ENCODE peak calls at places on chromosomes 5 and 9, in four cellular contexts. J is amniotic epithelial cell, D is substantia nigra, W is EL. N is an unnamed sample.

GRCh38 chr5:176133289-176133870 is 104.8 kb upstream of the SIMC1 start:
- DNase-seq in J (no peak), D (no peak), W (no peak), N (no peak)

GRCh38 chr9:2290382-2290781 is 275.2 kb downstream of the SMARCA2 start:
- DNase-seq in J (peak; percentile 13), D (no peak), W (no peak), N (no peak)

GRCh38 chr5:67176931-67177330 is 19.7 kb downstream of the CD180 start:
- DNase-seq in J (no peak), D (no peak), W (no peak), N (no peak)

GRCh38 chr5:169768416-169768815 is 131.3 kb downstream of the DOCK2 start:
- DNase-seq in J (no peak), D (no peak), W (no peak), N (no peak)

GRCh38 chr5:67802766-67803165 is 412.8 kb upstream of the PIK3R1 start:
- DNase-seq in J (no peak), D (no peak), W (no peak), N (no peak)

GRCh38 chr9:81771606-81772005 is 82.3 kb upstream of the TLE1 start:
- DNase-seq in J (peak; percentile 51), D (no peak), W (peak; percentile 75), N (no peak)

GRCh38 chr9:36136894-36137391 is 410 bp downstream of the GLIPR2 start:
- DNase-seq in J (no peak), D (no peak), W (no peak), N (no peak)

GRCh38 chr5:179263391-179264052 is 81.7 kb downstream of the ADAMTS2 start:
- DNase-seq in J (no peak), D (no peak), W (no peak), N (no peak)

GRCh38 chr9:108761530-108762347 is 94.0 kb downstream of the ACTL7B start:
- DNase-seq in J (peak; percentile 41), D (peak; percentile 46), W (peak; percentile 71), N (no peak)

GRCh38 chr9:89361816-89362646 is 43.7 kb downstream of the SECISBP2 start:
- DNase-seq in J (no peak), D (no peak), W (no peak), N (no peak)

GRCh38 chr5:170746081-170746951 is 37.2 kb upstream of the GABRP start:
- DNase-seq in J (no peak), D (no peak), W (no peak), N (no peak)

GRCh38 chr5:139863855-139864558 is 68.4 kb downstream of the PSD2 start:
- DNase-seq in J (peak; percentile 24), D (peak; percentile 57), W (peak; percentile 53), N (peak; percentile 75)

GRCh38 chr9:32665101-32665500 is 29.6 kb upstream of the TAF1L start:
- DNase-seq in J (peak; percentile 2), D (no peak), W (peak; percentile 43), N (no peak)

GRCh38 chr5:135559342-135559741 is 19.4 kb downstream of the CXCL14 start:
- DNase-seq in J (peak; percentile 37), D (no peak), W (peak; percentile 36), N (peak; percentile 42)

GRCh38 chr5:38018011-38018410 is 178.2 kb upstream of the GDNF start:
- DNase-seq in J (no peak), D (no peak), W (no peak), N (no peak)

GRCh38 chr5:103218164-103218563 is 40.4 kb upstream of the MACIR start:
- DNase-seq in J (peak; percentile 99), D (no peak), W (peak; percentile 51), N (no peak)

GRCh38 chr5:6597557-6597956 is 35.3 kb downstream of the NSUN2 start:
- DNase-seq in J (no peak), D (no peak), W (no peak), N (no peak)

GRCh38 chr9:81979196-81979595 is 9.4 kb upstream of the SPATA31D1 start:
- DNase-seq in J (no peak), D (no peak), W (no peak), N (no peak)

GRCh38 chr5:77893225-77893860 is 117.2 kb upstream of the TBCA start:
- DNase-seq in J (peak; percentile 93), D (peak; percentile 48), W (peak; percentile 99), N (no peak)

GRCh38 chr5:2899311-2899710 is 147.8 kb upstream of the IRX2 start:
- DNase-seq in J (no peak), D (no peak), W (no peak), N (no peak)

GRCh38 chr5:72860499-72860898 is 44.0 kb downstream of the TNPO1 start:
- DNase-seq in J (peak; percentile 81), D (no peak), W (peak; percentile 34), N (no peak)

GRCh38 chr9:126986506-126986951 is 71.9 kb downstream of the RALGPS1 start:
- DNase-seq in J (peak; percentile 34), D (no peak), W (no peak), N (no peak)

GRCh38 chr9:134360897-134361296 is 34.6 kb downstream of the RXRA start:
- DNase-seq in J (peak; percentile 34), D (no peak), W (peak; percentile 41), N (no peak)

GRCh38 chr5:21685536-21685935 is 1167.6 kb downstream of the CDH12 start:
- DNase-seq in J (no peak), D (no peak), W (no peak), N (no peak)

GRCh38 chr9:113857875-113858274 is 18.2 kb upstream of the ZNF618 start:
- DNase-seq in J (no peak), D (peak; percentile 53), W (no peak), N (no peak)

GRCh38 chr5:54661111-54661510 is 143.6 kb downstream of the SNX18 start:
- DNase-seq in J (no peak), D (no peak), W (no peak), N (no peak)

GRCh38 chr5:73938280-73938937 is 312.4 kb downstream of the ARHGEF28 start:
- DNase-seq in J (peak; percentile 94), D (no peak), W (peak; percentile 97), N (no peak)

GRCh38 chr9:7536310-7536939 is 263.2 kb downstream of the DMAC1 start:
- DNase-seq in J (peak; percentile 50), D (peak; percentile 10), W (peak; percentile 21), N (no peak)